ENCODE peak calls at places on chromosomes 11 and 22, in seven cellular contexts. L is IMR-90; K is CD8-positive, alpha-beta T cell; N is mesendoderm; C is right lobe of liver; R is hepatocyte; V is uterus. A is an unnamed sample. For H3K4me1, the result is how much of the 10 kb centered on the place peaks cover.

GRCh38 chr11:39992550-39992949 is 1466.9 kb downstream of the LRRC4C start:
- DNase-seq in L (no peak), K (no peak), N (no peak), C (no peak), R (no peak), V (no peak), A (no peak)

GRCh38 chr22:17786435-17787158 is 12.3 kb upstream of the BID start:
- DNase-seq in L (no peak), K (no peak), N (peak), C (peak), R (peak), V (peak), A (peak)

GRCh38 chr11:63961608-63962412 is 12.6 kb upstream of the COX8A start:
- DNase-seq in L (peak), K (no peak), N (peak), C (no peak), R (peak), V (no peak), A (no peak)

GRCh38 chr11:73141031-73141308 is 1.1 kb downstream of the FCHSD2 start:
- DNase-seq in L (no peak), K (no peak), N (no peak), C (peak), R (peak), V (no peak), A (no peak)

GRCh38 chr22:49765091-49765771 is 62.4 kb downstream of the BRD1 start:
- DNase-seq in L (no peak), K (peak), N (no peak), C (peak), R (no peak), V (no peak), A (no peak)

GRCh38 chr11:107741044-107741823 is 29.4 kb upstream of the SLN start:
- DNase-seq in L (peak), K (no peak), N (peak), C (no peak), R (peak), V (no peak), A (no peak)

GRCh38 chr22:41501209-41501608 is 32.3 kb downstream of the ACO2 start:
- DNase-seq in L (no peak), K (no peak), N (peak), C (no peak), R (no peak), V (no peak), A (no peak)

GRCh38 chr11:103730151-103730940 is 306.1 kb upstream of the DDI1 start:
- DNase-seq in L (peak), K (no peak), N (no peak), C (no peak), R (no peak), V (no peak), A (no peak)

GRCh38 chr11:22516136-22516535 is 109.5 kb downstream of the FANCF start:
- DNase-seq in L (no peak), K (no peak), N (no peak), C (no peak), R (no peak), V (no peak), A (no peak)

GRCh38 chr22:47372596-47373385 is 610.3 kb downstream of the TBC1D22A start:
- DNase-seq in L (no peak), K (no peak), N (no peak), C (no peak), R (no peak), V (peak), A (no peak)

GRCh38 chr11:67275606-67276409 is 9.5 kb downstream of the GRK2 start:
- DNase-seq in L (no peak), K (no peak), N (peak), C (no peak), R (no peak), V (no peak), A (peak)

GRCh38 chr11:15968461-15969130 is 387.8 kb downstream of the SOX6 start:
- DNase-seq in L (no peak), K (no peak), N (peak), C (no peak), R (no peak), V (no peak), A (peak)

GRCh38 chr22:23178512-23179254 is 1.6 kb upstream of the BCR start:
- DNase-seq in L (peak), K (peak), N (peak), C (peak), R (peak), V (peak), A (peak)

GRCh38 chr11:44539971-44540370 is 25.5 kb upstream of the CD82 start:
- DNase-seq in L (no peak), K (no peak), N (peak), C (no peak), R (no peak), V (no peak), A (no peak)

GRCh38 chr11:5004429-5005274 is 10.0 kb downstream of the OR51L1 start:
- DNase-seq in L (peak), K (no peak), N (peak), C (peak), R (peak), V (no peak), A (peak)

GRCh38 chr22:23246982-23247766 is 66.9 kb downstream of the BCR start:
- DNase-seq in L (no peak), K (no peak), N (no peak), C (no peak), R (no peak), V (no peak), A (no peak)

GRCh38 chr11:27505781-27506180 is 788 bp downstream of the LIN7C start:
- DNase-seq in L (peak), K (no peak), N (no peak), C (no peak), R (no peak), V (no peak), A (no peak)

GRCh38 chr22:42229455-42230149 is 40.9 kb downstream of the TCF20 start:
- DNase-seq in L (peak), K (no peak), N (no peak), C (no peak), R (no peak), V (peak), A (peak)

GRCh38 chr11:133181672-133182071 is 350.6 kb downstream of the OPCML start:
- DNase-seq in L (no peak), K (no peak), N (no peak), C (no peak), R (no peak), V (no peak), A (no peak)

GRCh38 chr22:22802346-22802970 is 85.2 kb upstream of the IGLL5 start:
- DNase-seq in L (no peak), K (peak), N (peak), C (no peak), R (no peak), V (no peak), A (no peak)

DNA sequence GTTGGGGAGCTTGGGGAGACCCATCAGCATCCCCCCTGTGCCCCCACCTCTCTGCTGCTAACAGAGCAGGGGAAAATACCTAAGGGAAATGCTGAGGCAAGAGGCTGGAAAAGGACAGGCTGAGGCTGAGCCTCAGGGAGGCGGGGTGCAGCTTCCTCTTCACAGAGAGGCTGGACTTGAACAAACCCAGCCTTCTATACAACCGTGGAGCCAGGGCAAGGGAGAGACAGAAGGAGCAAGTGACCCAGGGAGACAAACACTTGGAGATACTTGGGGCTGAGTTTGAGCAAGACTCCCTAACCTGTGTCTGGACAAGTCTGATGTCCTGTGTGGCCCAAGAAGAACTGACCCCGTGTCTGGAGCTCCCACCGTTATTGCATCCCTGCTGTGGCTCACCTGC is at the start of gene SLCO2B1:
- DNase-seq in L (no peak), K (no peak), N (no peak), C (no peak), R (peak), V (no peak), A (no peak)
- H3K4me1 ChIP-seq in L (under half), K (under half), N (under half), C (under half), R (half or more), V (under half), A (half or more)

DNA sequence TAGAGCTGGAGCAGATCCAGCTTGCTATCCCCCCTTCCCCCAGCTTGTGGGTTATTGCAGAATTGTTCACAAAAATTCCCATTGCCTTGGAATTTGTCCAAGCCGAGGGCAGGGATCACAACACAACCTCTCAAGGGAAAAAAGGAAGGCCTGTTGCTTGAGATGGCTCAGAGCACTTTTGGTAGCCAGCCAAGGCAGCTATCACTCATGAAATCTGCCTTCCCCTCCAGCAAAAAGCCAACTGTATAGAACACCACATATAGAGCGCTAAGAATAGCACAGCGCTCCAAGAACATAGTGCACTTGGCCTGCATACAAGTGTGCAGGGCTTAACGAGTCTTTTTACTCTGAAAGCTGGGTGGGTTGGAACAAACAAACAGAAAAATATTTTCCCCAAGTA is 46.2 kb downstream of the FAM83F start:
- DNase-seq in L (no peak), K (no peak), N (no peak), C (no peak), R (peak), V (peak), A (peak)
- H3K27ac ChIP-seq in L (no peak), K (no peak), N (no peak), C (no peak), R (peak), V (no peak), A (no peak)

DNA sequence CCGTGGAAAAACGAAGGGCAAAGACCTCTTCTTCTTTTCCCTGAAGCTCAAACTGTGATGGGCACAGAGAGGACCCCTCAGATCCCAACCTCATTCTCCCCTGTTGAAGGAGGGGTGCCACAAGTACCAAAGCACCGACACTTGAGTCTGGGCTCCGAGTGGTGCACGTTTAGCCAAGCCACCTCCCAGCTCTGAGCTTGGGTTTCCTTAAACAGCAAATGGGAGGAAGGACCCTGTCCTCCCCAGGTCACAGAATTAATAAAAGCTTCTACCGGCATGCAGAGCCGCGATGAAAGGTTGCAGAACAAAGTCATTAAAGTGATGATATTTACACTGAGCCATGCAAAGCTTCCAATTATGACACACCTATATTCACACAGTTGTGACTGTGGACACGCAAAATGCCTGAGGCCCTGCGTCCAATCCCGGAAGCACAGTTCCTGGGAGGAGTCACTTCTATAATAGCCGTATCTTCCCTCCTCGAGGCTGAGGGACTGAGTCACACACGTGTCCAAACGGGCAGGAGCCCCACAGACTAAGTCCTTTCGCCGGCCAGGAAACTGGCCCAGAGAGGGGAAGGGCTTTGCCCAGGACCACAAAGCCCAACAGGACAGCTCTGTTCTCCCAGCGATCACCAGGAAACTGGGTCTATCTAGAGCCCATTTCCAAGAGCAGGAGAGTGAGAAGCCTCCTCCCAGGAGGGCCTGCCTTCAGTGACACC is 922 bp upstream of the CSNK1E start:
- DNase-seq in L (peak), K (no peak), N (peak), C (peak), R (peak), V (peak), A (peak)
- H3K4me1 ChIP-seq in L (under half), K (under half), N (under half), C (under half), R (under half), V (under half), A (under half)

GRCh38 chr22:36922752-36923457 is 9.5 kb downstream of the CSF2RB start:
- DNase-seq in L (no peak), K (no peak), N (no peak), C (no peak), R (no peak), V (no peak), A (no peak)

GRCh38 chr22:36924151-36924698 is 10.8 kb downstream of the CSF2RB start:
- DNase-seq in L (no peak), K (no peak), N (no peak), C (no peak), R (no peak), V (no peak), A (no peak)

GRCh38 chr22:36921309-36922096 is 8.1 kb downstream of the CSF2RB start:
- DNase-seq in L (no peak), K (no peak), N (no peak), C (no peak), R (no peak), V (no peak), A (no peak)

GRCh38 chr22:36923458-36923784 is 10.0 kb downstream of the CSF2RB start:
- DNase-seq in L (no peak), K (no peak), N (no peak), C (no peak), R (no peak), V (no peak), A (no peak)

DNA sequence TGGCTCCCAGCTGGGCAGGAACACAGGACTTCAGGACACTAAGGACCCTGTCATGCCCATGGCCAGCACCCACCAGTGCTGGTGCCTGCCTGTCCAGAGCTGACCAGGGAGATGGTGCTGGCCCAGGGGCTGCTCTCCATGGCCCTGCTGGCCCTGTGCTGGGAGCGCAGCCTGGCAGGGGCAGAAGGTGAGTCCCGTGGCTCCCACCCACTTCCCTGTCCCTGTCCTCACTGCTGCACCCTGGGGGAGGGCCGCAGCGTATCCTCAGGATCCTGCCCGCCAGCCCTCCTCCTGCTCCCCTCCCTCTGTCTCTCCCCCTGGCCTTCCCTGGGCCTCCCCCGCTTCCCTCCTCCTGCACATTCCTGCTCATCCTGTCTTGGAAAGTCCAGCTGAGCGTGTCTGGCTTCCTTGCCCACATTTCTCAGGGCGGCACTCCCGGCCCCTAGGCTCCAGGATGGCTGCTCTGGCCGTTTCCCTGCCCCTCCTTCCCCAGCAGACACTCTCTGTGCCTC is 8.7 kb downstream of the CSF2RB start:
- DNase-seq in L (no peak), K (no peak), N (peak), C (no peak), R (peak), V (no peak), A (no peak)
- H3K27ac ChIP-seq in L (no peak), K (no peak), N (no peak), C (no peak), R (no peak), V (no peak), A (no peak)

GRCh38 chr22:46008836-46009596 is 32.1 kb upstream of the WNT7B start:
- DNase-seq in L (no peak), K (no peak), N (no peak), C (peak), R (no peak), V (peak), A (no peak)
- H3K4me1 ChIP-seq in L (under half), K (under half), N (under half), C (under half), R (under half), V (under half), A (half or more)

DNA sequence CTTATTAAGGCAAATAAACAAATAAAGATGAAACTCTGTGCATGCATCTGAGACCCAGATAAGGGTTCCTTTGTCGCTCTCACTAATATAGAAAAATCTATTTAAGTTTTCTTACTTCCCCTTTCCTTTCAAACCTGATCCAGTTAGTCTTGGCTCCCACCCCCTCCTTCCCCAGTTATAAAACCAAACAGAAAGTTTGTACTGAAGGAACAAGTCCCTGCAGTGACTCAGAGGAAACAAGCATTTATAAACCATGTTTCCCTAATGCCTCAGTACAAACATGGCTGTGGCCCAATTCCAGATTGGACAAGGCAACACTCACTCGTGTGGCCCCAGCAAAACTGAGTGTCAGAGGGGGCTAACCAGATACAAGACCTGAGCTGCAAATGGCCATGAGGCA is 65.5 kb upstream of the ARHGAP20 start:
- DNase-seq in L (peak), K (no peak), N (no peak), C (no peak), R (no peak), V (no peak), A (peak)
- H3K27ac ChIP-seq in L (peak), K (no peak), N (no peak), C (peak), R (peak), V (no peak), A (no peak)

GRCh38 chr11:94751216-94751612 is 16.9 kb upstream of the AMOTL1 start:
- DNase-seq in L (no peak), K (no peak), N (no peak), C (no peak), R (no peak), V (no peak), A (no peak)
- H3K4me1 ChIP-seq in L (under half), K (under half), N (under half), C (under half), R (under half), V (under half), A (under half)

A was measured in heart right ventricle.